ENCODE peak calls at places on chromosomes 2 and 18, in four cellular contexts. One of them, this sample, is unnamed.

GRCh38 chr2:111653913-111654312 is 230.1 kb downstream of the ANAPC1 start:
- DNase-seq in stimulated activated CD4-positive, alpha-beta T cell treated with anti-CD3 and anti-CD28 coated beads, Interleukin-15, amount 100 ng/mL, for 1 hour: no peak
- DNase-seq in HT-29: no peak
- DNase-seq in DMS53: no peak
- DNase-seq in this sample: no peak

GRCh38 chr2:121554998-121555397 is 24.3 kb downstream of the RNU4ATAC start:
- DNase-seq in HT-29: no peak
- DNase-seq in DMS53: no peak
- DNase-seq in stimulated activated CD4-positive, alpha-beta T cell treated with anti-CD3 and anti-CD28 coated beads, Interleukin-15, amount 100 ng/mL, for 1 hour: no peak
- DNase-seq in this sample: no peak

GRCh38 chr2:191738667-191739066 is 60.7 kb downstream of the NABP1 start:
- DNase-seq in stimulated activated CD4-positive, alpha-beta T cell treated with anti-CD3 and anti-CD28 coated beads, Interleukin-15, amount 100 ng/mL, for 1 hour: no peak
- DNase-seq in HT-29: no peak
- DNase-seq in DMS53: peak; percentile 88
- DNase-seq in this sample: no peak

GRCh38 chr2:133287709-133288108 is 280.6 kb downstream of the NCKAP5 start:
- DNase-seq in DMS53: no peak
- DNase-seq in stimulated activated CD4-positive, alpha-beta T cell treated with anti-CD3 and anti-CD28 coated beads, Interleukin-15, amount 100 ng/mL, for 1 hour: no peak
- DNase-seq in HT-29: no peak
- DNase-seq in this sample: no peak

GRCh38 chr2:148528356-148529064 is 116.0 kb upstream of the EPC2 start:
- DNase-seq in stimulated activated CD4-positive, alpha-beta T cell treated with anti-CD3 and anti-CD28 coated beads, Interleukin-15, amount 100 ng/mL, for 1 hour: no peak
- DNase-seq in HT-29: no peak
- DNase-seq in DMS53: no peak
- DNase-seq in this sample: no peak

GRCh38 chr18:48996901-48997463 is 46.2 kb upstream of the SMAD7 start:
- DNase-seq in stimulated activated CD4-positive, alpha-beta T cell treated with anti-CD3 and anti-CD28 coated beads, Interleukin-15, amount 100 ng/mL, for 1 hour: no peak
- DNase-seq in DMS53: peak; percentile 51
- DNase-seq in HT-29: peak; percentile 88
- DNase-seq in this sample: no peak

GRCh38 chr2:233186851-233187250 is 64.6 kb upstream of the ATG16L1 start:
- DNase-seq in DMS53: no peak
- DNase-seq in stimulated activated CD4-positive, alpha-beta T cell treated with anti-CD3 and anti-CD28 coated beads, Interleukin-15, amount 100 ng/mL, for 1 hour: no peak
- DNase-seq in HT-29: no peak
- DNase-seq in this sample: no peak

GRCh38 chr2:144519934-144520717 is at the start of gene ZEB2:
- DNase-seq in stimulated activated CD4-positive, alpha-beta T cell treated with anti-CD3 and anti-CD28 coated beads, Interleukin-15, amount 100 ng/mL, for 1 hour: no peak
- DNase-seq in DMS53: peak; percentile 43
- DNase-seq in HT-29: no peak
- DNase-seq in this sample: peak; percentile 67

GRCh38 chr2:72108121-72108520 is 39.5 kb downstream of the CYP26B1 start:
- DNase-seq in stimulated activated CD4-positive, alpha-beta T cell treated with anti-CD3 and anti-CD28 coated beads, Interleukin-15, amount 100 ng/mL, for 1 hour: no peak
- DNase-seq in DMS53: no peak
- DNase-seq in HT-29: no peak
- DNase-seq in this sample: no peak

GRCh38 chr2:136410673-136411072 is 292.7 kb upstream of the CXCR4 start:
- DNase-seq in stimulated activated CD4-positive, alpha-beta T cell treated with anti-CD3 and anti-CD28 coated beads, Interleukin-15, amount 100 ng/mL, for 1 hour: no peak
- DNase-seq in HT-29: no peak
- DNase-seq in DMS53: no peak
- DNase-seq in this sample: no peak

GRCh38 chr2:186060744-186061143 is 322.1 kb downstream of the FSIP2 start:
- DNase-seq in HT-29: no peak
- DNase-seq in stimulated activated CD4-positive, alpha-beta T cell treated with anti-CD3 and anti-CD28 coated beads, Interleukin-15, amount 100 ng/mL, for 1 hour: no peak
- DNase-seq in DMS53: no peak
- DNase-seq in this sample: no peak

GRCh38 chr2:113253453-113253852 is 25.3 kb downstream of the PAX8 start:
- DNase-seq in stimulated activated CD4-positive, alpha-beta T cell treated with anti-CD3 and anti-CD28 coated beads, Interleukin-15, amount 100 ng/mL, for 1 hour: no peak
- DNase-seq in HT-29: no peak
- DNase-seq in DMS53: no peak
- DNase-seq in this sample: no peak

GRCh38 chr18:75828379-75828778 is 400.9 kb upstream of the SMIM21 start:
- DNase-seq in DMS53: no peak
- DNase-seq in stimulated activated CD4-positive, alpha-beta T cell treated with anti-CD3 and anti-CD28 coated beads, Interleukin-15, amount 100 ng/mL, for 1 hour: no peak
- DNase-seq in HT-29: no peak
- DNase-seq in this sample: no peak

This sample was measured in activated effector memory CD4-positive, alpha-beta T cell treated with anti-CD3 and anti-CD28 coated beads, Interleukin-2, amount 50 U/mL, for 16 hours.